ENCODE peak calls at places on chromosomes 12 and 14, in five cellular contexts. G, O, Z, W and Y are unnamed samples.

GRCh38 chr14:33534636-33535035 is 416.2 kb downstream of the EGLN3 start:
- DNase-seq in G (no peak), O (no peak), Z (no peak), W (no peak), Y (no peak)

GRCh38 chr12:12811343-12811742 is 1.8 kb upstream of the DDX47 start:
- DNase-seq in G (no peak), O (no peak), Z (no peak), W (no peak), Y (no peak)

GRCh38 chr12:47813491-47814196 is 6.1 kb downstream of the HDAC7 start:
- DNase-seq in G (no peak), O (no peak), Z (no peak), W (no peak), Y (peak; percentile 53)

GRCh38 chr14:81766597-81766996 is 232.9 kb upstream of the SEL1L start:
- DNase-seq in G (no peak), O (no peak), Z (no peak), W (no peak), Y (no peak)

GRCh38 chr14:54786816-54787215 is 115.8 kb downstream of the GCH1 start:
- DNase-seq in G (no peak), O (no peak), Z (no peak), W (no peak), Y (no peak)

GRCh38 chr12:113235976-113236375 is 14.7 kb downstream of the TPCN1 start:
- DNase-seq in G (no peak), O (no peak), Z (no peak), W (no peak), Y (no peak)

GRCh38 chr14:35304812-35305462 is 12.8 kb downstream of the PSMA6 start:
- DNase-seq in G (no peak), O (no peak), Z (no peak), W (no peak), Y (no peak)

GRCh38 chr12:125149160-125150108 is 84.2 kb downstream of the AACS start:
- DNase-seq in G (no peak), O (no peak), Z (peak; percentile 86), W (no peak), Y (peak; percentile 54)

GRCh38 chr14:103372552-103373304 is 12.5 kb upstream of the MARK3 start:
- DNase-seq in G (peak; percentile 97), O (no peak), Z (no peak), W (peak; percentile 48), Y (peak; percentile 46)

GRCh38 chr14:50012644-50013043 is 103.7 kb downstream of the VCPKMT start:
- DNase-seq in G (peak; percentile 78), O (no peak), Z (no peak), W (no peak), Y (no peak)

GRCh38 chr12:85711735-85712390 is 124.3 kb downstream of the RASSF9 start:
- DNase-seq in G (no peak), O (no peak), Z (no peak), W (no peak), Y (no peak)

GRCh38 chr12:131045705-131046460 is 92.2 kb downstream of the ADGRD1 start:
- DNase-seq in G (no peak), O (no peak), Z (no peak), W (no peak), Y (no peak)

GRCh38 chr12:3718100-3718499 is 34.8 kb downstream of the CRACR2A start:
- DNase-seq in G (no peak), O (no peak), Z (no peak), W (no peak), Y (no peak)

GRCh38 chr14:73754911-73755360 is 40.8 kb upstream of the PNMA1 start:
- DNase-seq in G (peak; percentile 54), O (peak; percentile 37), Z (no peak), W (no peak), Y (no peak)

GRCh38 chr12:38711055-38711454 is 194.3 kb downstream of the CPNE8 start:
- DNase-seq in G (no peak), O (no peak), Z (peak; percentile 19), W (peak; percentile 3), Y (no peak)

GRCh38 chr14:57937681-57938080 is 71.8 kb upstream of the SLC35F4 start:
- DNase-seq in G (no peak), O (no peak), Z (no peak), W (no peak), Y (no peak)

GRCh38 chr14:94936411-94936892 is 166.5 kb upstream of the GSC start:
- DNase-seq in G (no peak), O (peak; percentile 85), Z (no peak), W (no peak), Y (no peak)

GRCh38 chr12:12723681-12724420 is 6.7 kb downstream of the CDKN1B start:
- DNase-seq in G (peak; percentile 25), O (peak; percentile 76), Z (no peak), W (no peak), Y (peak; percentile 30)

GRCh38 chr12:56628671-56629458 is 1.3 kb downstream of the BAZ2A start:
- DNase-seq in G (peak; percentile 74), O (peak; percentile 72), Z (no peak), W (peak; percentile 31), Y (peak; percentile 47)

GRCh38 chr12:54588110-54588831 is at the start of gene PPP1R1A:
- DNase-seq in G (no peak), O (peak; percentile 51), Z (no peak), W (no peak), Y (peak; percentile 64)

GRCh38 chr12:122368361-122369073 is 54.0 kb downstream of the CLIP1 start:
- DNase-seq in G (peak; percentile 81), O (no peak), Z (no peak), W (no peak), Y (peak; percentile 48)

GRCh38 chr12:50778663-50779590 is 15.0 kb downstream of the ATF1 start:
- DNase-seq in G (no peak), O (no peak), Z (no peak), W (peak; percentile 12), Y (no peak)
- TF ChIP-seq MXI1 in G (no peak), O (no peak), Z (no peak), W (no peak), Y (no peak)

DNA sequence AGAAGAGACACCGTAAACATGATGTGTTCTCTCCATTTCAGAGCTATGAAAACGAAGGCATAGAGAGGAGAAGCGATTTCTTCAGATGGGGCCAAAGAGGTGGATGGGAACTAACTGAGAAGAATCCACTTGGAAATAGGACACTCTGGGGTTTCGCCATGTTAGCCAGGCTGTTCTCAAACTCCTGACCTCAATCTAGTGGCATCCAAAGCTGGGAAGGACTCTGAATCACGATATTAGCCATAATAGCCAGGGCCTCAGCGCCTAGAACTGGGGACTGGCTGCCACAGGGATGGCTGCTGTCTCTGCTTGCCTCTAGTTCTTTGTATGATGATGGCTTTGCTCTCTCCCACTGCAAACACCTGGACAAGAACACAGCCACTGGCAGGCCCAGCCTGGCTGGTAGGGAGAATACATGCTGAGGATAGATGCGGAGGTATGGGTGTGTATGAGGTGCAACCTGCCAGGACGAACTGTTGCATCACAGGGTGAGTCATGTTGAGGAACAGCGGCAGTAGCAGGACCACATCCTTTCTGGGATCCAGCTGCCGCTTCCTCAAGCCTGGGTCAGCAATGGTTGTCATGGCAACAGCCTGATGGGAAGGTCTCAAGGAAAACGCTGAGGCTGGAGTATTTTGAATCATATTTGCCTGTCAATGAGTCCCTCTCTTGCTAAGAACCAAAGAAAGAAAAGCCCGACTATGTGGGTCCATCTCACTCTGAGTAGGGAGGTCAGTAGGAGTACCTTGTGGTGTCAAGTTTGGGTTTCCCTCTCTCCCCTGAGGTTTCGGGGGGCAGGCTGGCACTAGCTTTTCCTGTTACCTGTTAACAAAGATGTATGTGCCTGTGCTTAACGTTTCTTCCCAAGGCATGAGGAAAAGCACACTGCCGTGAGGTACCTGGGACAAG is 31.1 kb downstream of the CCDC177 start:
- DNase-seq in G (peak; percentile 93), O (no peak), Z (no peak), W (no peak), Y (no peak)
- TF ChIP-seq MXI1 in G (no peak), O (no peak), Z (no peak), W (no peak), Y (no peak)

GRCh38 chr14:77140343-77140936 is 1.2 kb downstream of the ZDHHC22 start:
- DNase-seq in G (no peak), O (no peak), Z (no peak), W (no peak), Y (no peak)
- TF ChIP-seq MXI1 in G (no peak), O (no peak), Z (no peak), W (no peak), Y (no peak)

DNA sequence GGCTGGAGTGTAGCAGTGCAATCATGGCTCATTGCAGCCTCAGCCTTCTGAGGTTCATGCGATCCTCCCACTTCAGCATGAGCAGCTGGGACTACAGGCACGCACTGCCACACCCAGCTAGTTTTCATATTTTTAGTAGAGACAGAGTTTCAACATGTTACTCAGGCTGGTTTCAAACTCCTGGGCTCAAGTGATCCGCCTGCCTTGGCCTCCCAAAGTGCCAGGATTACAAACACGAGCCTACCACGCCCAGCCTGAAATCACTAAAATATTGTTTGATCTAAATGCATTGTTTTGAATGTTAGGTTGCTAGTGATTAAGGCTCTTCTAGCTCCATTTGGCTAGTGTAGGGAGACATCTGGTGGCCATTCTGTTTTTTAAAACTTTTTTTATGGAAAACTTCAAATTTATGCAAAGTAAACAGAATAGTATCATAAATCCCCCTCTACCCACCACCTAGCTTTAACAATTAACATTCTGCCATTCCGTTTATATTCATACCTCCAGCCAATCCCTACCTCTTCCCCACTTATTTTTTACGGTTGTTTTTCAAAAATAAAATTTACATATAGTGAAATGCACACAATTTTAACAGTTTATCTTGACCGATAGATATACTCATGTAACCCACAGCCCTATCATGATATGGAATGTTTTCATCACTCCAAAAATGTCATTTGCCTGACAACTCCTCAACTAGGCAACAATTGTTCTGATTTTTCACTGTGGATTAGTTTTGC is 37.8 kb downstream of the MYO1H start:
- DNase-seq in G (peak; percentile 53), O (peak; percentile 51), Z (no peak), W (peak; percentile 32), Y (peak; percentile 12)
- TF ChIP-seq MXI1 in G (no peak), O (peak; percentile 23), Z (no peak), W (no peak), Y (no peak)

DNA sequence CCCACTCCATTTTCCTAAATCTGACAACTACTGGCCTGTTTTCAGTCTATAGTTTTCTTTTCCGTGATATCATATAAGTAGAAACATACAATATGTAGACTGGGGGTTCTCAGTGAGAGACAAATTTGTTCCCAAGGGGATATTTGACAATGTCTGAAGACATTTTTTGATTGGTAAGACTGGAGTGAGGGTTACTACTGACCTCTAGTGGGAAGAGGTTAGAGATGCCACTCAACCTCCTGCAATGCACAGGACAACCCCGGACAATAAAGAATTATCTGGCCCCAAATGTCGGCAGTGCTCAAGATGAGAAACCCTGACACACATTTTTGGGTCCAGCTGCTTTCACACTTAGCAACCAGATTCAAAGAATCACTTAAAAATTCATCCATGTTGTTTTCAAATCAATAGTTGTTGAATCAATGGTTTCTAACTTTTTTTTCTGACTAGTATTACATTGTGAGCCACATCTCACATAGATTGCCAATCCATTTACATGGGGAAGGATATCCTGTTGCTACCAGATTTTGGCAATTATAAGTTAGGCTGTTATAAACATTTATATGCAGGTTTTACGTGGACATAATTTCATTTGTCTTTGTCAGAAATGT is 307.1 kb downstream of the RPL10L start:
- DNase-seq in G (no peak), O (peak; percentile 0), Z (peak; percentile 2), W (peak; percentile 15), Y (peak; percentile 3)
- TF ChIP-seq MXI1 in G (no peak), O (no peak), Z (no peak), W (no peak), Y (no peak)